ENCODE peak calls at places on chromosome 12, in four cellular contexts. Y, M, K and B are unnamed samples.

GRCh38 chr12:48329199-48329939 is 21.4 kb downstream of the ZNF641 start:
- DNase-seq in Y (no peak), M (no peak), K (no peak), B (no peak)

GRCh38 chr12:119463211-119463914 is 128.8 kb downstream of the CCDC60 start:
- DNase-seq in Y (no peak), M (no peak), K (no peak), B (no peak)

GRCh38 chr12:32568241-32568640 is 110.9 kb upstream of the DNM1L start:
- DNase-seq in Y (no peak), M (no peak), K (peak), B (no peak)

GRCh38 chr12:29990971-29991370 is 207.2 kb upstream of the TMTC1 start:
- DNase-seq in Y (no peak), M (no peak), K (no peak), B (no peak)

GRCh38 chr12:20450591-20450990 is 82.3 kb downstream of the PDE3A start:
- DNase-seq in Y (no peak), M (no peak), K (no peak), B (no peak)

GRCh38 chr12:53596920-53597363 is 29.2 kb downstream of the ATF7 start:
- DNase-seq in Y (no peak), M (no peak), K (no peak), B (no peak)

GRCh38 chr12:122873540-122873939 is 22.4 kb downstream of the VPS37B start:
- DNase-seq in Y (no peak), M (peak), K (no peak), B (no peak)

GRCh38 chr12:110436231-110436630 is 13.9 kb downstream of the ARPC3 start:
- DNase-seq in Y (no peak), M (no peak), K (no peak), B (no peak)

GRCh38 chr12:47165934-47166333 is 86.2 kb upstream of the AMIGO2 start:
- DNase-seq in Y (no peak), M (no peak), K (no peak), B (no peak)

GRCh38 chr12:24113701-24114100 is 164.2 kb upstream of the SOX5 start:
- DNase-seq in Y (no peak), M (no peak), K (no peak), B (no peak)

GRCh38 chr12:50536831-50537537 is 32.2 kb downstream of the DIP2B start:
- DNase-seq in Y (no peak), M (no peak), K (no peak), B (no peak)

GRCh38 chr12:132393245-132393795 is 63.9 kb upstream of the GALNT9 start:
- DNase-seq in Y (no peak), M (no peak), K (peak), B (no peak)

GRCh38 chr12:130830246-130830551 is 8.9 kb downstream of the STX2 start:
- DNase-seq in Y (no peak), M (no peak), K (no peak), B (no peak)

GRCh38 chr12:98538031-98538430 is 22.6 kb downstream of the TMPO start:
- DNase-seq in Y (no peak), M (no peak), K (no peak), B (no peak)

GRCh38 chr12:80282226-80282625 is 161.8 kb upstream of the PTPRQ start:
- DNase-seq in Y (no peak), M (no peak), K (no peak), B (no peak)

GRCh38 chr12:95790912-95791849 is 617 bp upstream of the NTN4 start:
- DNase-seq in Y (peak), M (peak), K (no peak), B (no peak)